ENCODE peak calls at places on chromosomes 4 and X, in five cellular contexts. G is head of caudate nucleus, V is T-helper 9 cell, Y is stromal cell of bone marrow, N is chondrocyte. O is an unnamed sample.
A peak's percentile ranks its signal among the peaks of the same experiment; 100 is the strongest.

GRCh38 chr4:8192748-8193738 is 6.0 kb upstream of the SH3TC1 start:
- DNase-seq in G (peak; percentile 40), V (no peak), Y (no peak), N (no peak), O (no peak)

GRCh38 chr4:58191086-58191485 is 1080.9 kb upstream of the IGFBP7 start:
- DNase-seq in G (no peak), V (no peak), Y (no peak), N (no peak), O (no peak)

GRCh38 chr4:107966903-107967302 is 22.8 kb upstream of the HADH start:
- DNase-seq in G (no peak), V (no peak), Y (no peak), N (no peak), O (no peak)

GRCh38 chrX:151621422-151621821 is 57.9 kb downstream of the PASD1 start:
- DNase-seq in G (no peak), V (no peak), Y (no peak), N (no peak), O (no peak)

GRCh38 chrX:37076983-37077382 is 68.8 kb downstream of the FAM47C start:
- DNase-seq in G (no peak), V (no peak), Y (no peak), N (no peak), O (no peak)

GRCh38 chr4:56658410-56659003 is 22.6 kb downstream of the HOPX start:
- DNase-seq in G (no peak), V (no peak), Y (no peak), N (no peak), O (no peak)

GRCh38 chr4:10192331-10192730 is 75.7 kb upstream of the WDR1 start:
- DNase-seq in G (no peak), V (no peak), Y (no peak), N (no peak), O (no peak)

GRCh38 chr4:100289980-100290379 is 99.7 kb upstream of the DDIT4L start:
- DNase-seq in G (no peak), V (no peak), Y (no peak), N (no peak), O (no peak)

GRCh38 chrX:129825746-129826505 is 17.8 kb downstream of the ZDHHC9 start:
- DNase-seq in G (no peak), V (no peak), Y (no peak), N (no peak), O (no peak)

GRCh38 chrX:151984328-151984727 is 9.9 kb upstream of the GABRE start:
- DNase-seq in G (no peak), V (no peak), Y (peak; percentile 72), N (no peak), O (no peak)

GRCh38 chrX:143994206-143994605 is 110.3 kb downstream of the UBE2NL start:
- DNase-seq in G (no peak), V (no peak), Y (no peak), N (no peak), O (no peak)

GRCh38 chr4:36027203-36027602 is 217.1 kb downstream of the ARAP2 start:
- DNase-seq in G (no peak), V (no peak), Y (no peak), N (no peak), O (no peak)

GRCh38 chr4:76377922-76378321 is 43.0 kb downstream of the CCDC158 start:
- DNase-seq in G (no peak), V (peak; percentile 38), Y (peak; percentile 3), N (no peak), O (no peak)

GRCh38 chr4:2246384-2247127 is 4.6 kb upstream of the HAUS3 start:
- DNase-seq in G (no peak), V (no peak), Y (no peak), N (peak; percentile 92), O (peak; percentile 2)

GRCh38 chrX:38699603-38700110 is 101.6 kb upstream of the MID1IP1 start:
- DNase-seq in G (no peak), V (no peak), Y (no peak), N (no peak), O (no peak)

GRCh38 chr4:80340036-80340435 is 4.5 kb downstream of the CFAP299 start:
- DNase-seq in G (no peak), V (no peak), Y (peak; percentile 55), N (no peak), O (no peak)

GRCh38 chrX:134512566-134512965 is 52.6 kb downstream of the HPRT1 start:
- DNase-seq in G (no peak), V (no peak), Y (no peak), N (no peak), O (no peak)

GRCh38 chr4:145709843-145710242 is 29.9 kb downstream of the C4orf51 start:
- DNase-seq in G (no peak), V (no peak), Y (peak; percentile 59), N (no peak), O (no peak)

GRCh38 chrX:9466115-9466495 is 1.2 kb downstream of the TBL1X start:
- DNase-seq in G (peak; percentile 30), V (no peak), Y (no peak), N (no peak), O (no peak)

O was measured in T-helper 2 cell.